ENCODE peak calls at places on chromosomes 13 and 19, in seven cellular contexts. U is D341Med; K is stimulated activated CD4-positive, alpha-beta T cell treated with anti-CD3 and anti-CD28 coated beads, Interleukin-1b, Interleukin-23, amount 100 ng/mL, for 1 hour; E is NCI-H187 treated with DMSO at 0.1 percent for 48 hours; J is A172; B is transverse colon; S is adrenal gland. A is an unnamed sample.

GRCh38 chr13:78121459-78122348 is 203.1 kb upstream of the EDNRB start:
- DNase-seq in E (no peak), J (peak), K (no peak), B (peak), U (peak), S (peak), A (peak)

GRCh38 chr19:46015080-46015960 is 7.5 kb downstream of the PGLYRP1 start:
- DNase-seq in E (peak), J (no peak), S (peak), B (peak), U (no peak), K (peak), A (peak)

GRCh38 chr13:103694033-103694432 is 627.8 kb upstream of the SLC10A2 start:
- DNase-seq in E (peak), K (no peak), S (no peak), B (no peak), U (no peak), J (no peak), A (no peak)

GRCh38 chr13:29994911-29995601 is 144.6 kb upstream of the UBL3 start:
- DNase-seq in K (no peak), U (no peak), S (no peak), J (peak), E (no peak), B (no peak), A (peak)

GRCh38 chr19:17475541-17476115 is 5.3 kb downstream of the SLC27A1 start:
- DNase-seq in B (peak), S (peak), J (peak), K (no peak), U (no peak), E (no peak), A (peak)

GRCh38 chr13:46656786-46657185 is 103.8 kb downstream of the LRCH1 start:
- DNase-seq in J (no peak), B (no peak), E (no peak), K (no peak), S (no peak), U (no peak), A (no peak)

GRCh38 chr13:24225062-24225461 is 64.5 kb downstream of the SPATA13 start:
- DNase-seq in K (no peak), U (no peak), S (no peak), E (no peak), J (no peak), B (no peak), A (no peak)

GRCh38 chr13:30409911-30410704 is 12.2 kb upstream of the UBE2L5 start:
- DNase-seq in E (no peak), U (no peak), J (peak), K (no peak), B (no peak), S (peak), A (peak)

GRCh38 chr13:41809962-41810361 is 150.9 kb downstream of the VWA8 start:
- DNase-seq in J (no peak), E (no peak), K (no peak), U (no peak), B (no peak), S (no peak), A (no peak)

GRCh38 chr13:45516757-45517156 is 52.0 kb downstream of the COG3 start:
- DNase-seq in J (no peak), E (no peak), U (no peak), B (no peak), S (no peak), K (no peak), A (no peak)

GRCh38 chr13:106028916-106029315 is 506.5 kb downstream of the EFNB2 start:
- DNase-seq in S (no peak), U (no peak), K (no peak), B (no peak), J (peak), E (no peak), A (peak)

GRCh38 chr19:28313633-28314032 is 899.3 kb downstream of the UQCRFS1 start:
- DNase-seq in B (no peak), J (peak), S (peak), K (no peak), E (no peak), U (no peak), A (peak)

GRCh38 chr19:1400281-1401137 is 833 bp downstream of the GAMT start:
- DNase-seq in U (peak), B (no peak), S (peak), K (no peak), E (no peak), J (peak), A (peak)

GRCh38 chr13:99931462-99931861 is 40.1 kb downstream of the ZIC5 start:
- DNase-seq in E (peak), U (no peak), B (no peak), S (no peak), K (no peak), J (no peak), A (no peak)

GRCh38 chr19:44847144-44848035 is 1.3 kb downstream of the NECTIN2 start:
- DNase-seq in J (peak), K (no peak), E (no peak), B (peak), S (peak), U (peak), A (peak)

GRCh38 chr19:44939668-44940067 is 2.4 kb upstream of the APOC4 start:
- DNase-seq in S (no peak), B (no peak), E (no peak), U (no peak), K (no peak), J (no peak), A (peak)

GRCh38 chr13:107203146-107203847 is 635.4 kb upstream of the ARGLU1 start:
- DNase-seq in E (no peak), J (no peak), U (peak), B (no peak), S (no peak), K (no peak), A (peak)

GRCh38 chr19:5341981-5342380 is 1.4 kb upstream of the PTPRS start:
- DNase-seq in U (no peak), S (no peak), E (no peak), J (no peak), B (no peak), K (no peak), A (no peak)

GRCh38 chr13:99323488-99323887 is 16.3 kb upstream of the GPR183 start:
- DNase-seq in B (no peak), J (peak), U (no peak), S (no peak), K (no peak), E (no peak), A (peak)

GRCh38 chr13:73001971-73002370 is 56.8 kb upstream of the KLF5 start:
- DNase-seq in B (no peak), S (no peak), J (no peak), U (no peak), E (no peak), K (no peak), A (no peak)

GRCh38 chr19:31784631-31785237 is 435.5 kb upstream of the TSHZ3 start:
- DNase-seq in B (no peak), J (no peak), U (no peak), E (no peak), S (no peak), K (no peak), A (no peak)

GRCh38 chr19:31574251-31574973 is 225.2 kb upstream of the TSHZ3 start:
- DNase-seq in K (no peak), S (no peak), E (no peak), J (no peak), U (no peak), B (no peak), A (no peak)

GRCh38 chr13:90545070-90545840 is 802.2 kb upstream of the MIR17HG start:
- DNase-seq in U (no peak), J (no peak), K (no peak), E (no peak), S (peak), B (no peak), A (no peak)

GRCh38 chr19:5001547-5002131 is 32.7 kb downstream of the KDM4B start:
- DNase-seq in S (peak), U (peak), J (peak), B (no peak), E (no peak), K (no peak), A (peak)

GRCh38 chr13:113776231-113777125 is 17.5 kb downstream of the TMEM255B start:
- DNase-seq in U (no peak), K (no peak), B (no peak), S (no peak), J (no peak), E (peak), A (no peak)

GRCh38 chr19:2083174-2083854 is 12.8 kb downstream of the MOB3A start:
- DNase-seq in U (no peak), E (no peak), J (no peak), S (no peak), B (peak), K (no peak), A (no peak)

GRCh38 chr19:50330365-50331078 is 1.3 kb upstream of the KCNC3 start:
- DNase-seq in B (peak), U (peak), E (peak), K (peak), J (peak), S (peak), A (peak)

GRCh38 chr19:17020823-17021222 is 5.8 kb downstream of the CPAMD8 start:
- DNase-seq in B (no peak), J (peak), E (no peak), U (no peak), K (no peak), S (no peak), A (no peak)

A was measured in AG10803.